ENCODE peak calls at places on chromosomes 5 and 9, in five cellular contexts. F is left cardiac atrium, R is hippocampal formation, C is neural progenitor cell, B is HTR-8/SVneo. Y is an unnamed sample.

GRCh38 chr5:135476615-135477493 is 24.7 kb upstream of the TIFAB start:
- DNase-seq in R (no peak), B (no peak), F (no peak), C (no peak), Y (no peak)

GRCh38 chr5:89956838-89957237 is 452.7 kb downstream of the CETN3 start:
- DNase-seq in C (no peak), B (no peak), F (no peak), R (no peak), Y (no peak)

GRCh38 chr5:172093559-172093958 is 87.1 kb upstream of the FBXW11 start:
- DNase-seq in F (no peak), B (no peak), R (no peak), C (no peak), Y (peak)

GRCh38 chr5:10649518-10650410 is 85.9 kb downstream of the ANKRD33B start:
- DNase-seq in F (no peak), C (no peak), B (no peak), R (no peak), Y (no peak)

GRCh38 chr9:107102011-107102410 is 181.1 kb upstream of the RAD23B start:
- DNase-seq in B (no peak), R (no peak), F (no peak), C (no peak), Y (no peak)

GRCh38 chr9:69097053-69097452 is 61.5 kb downstream of the FXN start:
- DNase-seq in F (no peak), B (peak), C (no peak), R (no peak), Y (no peak)

GRCh38 chr9:133558191-133559126 is 24.0 kb downstream of the ADAMTSL2 start:
- DNase-seq in F (peak), B (peak), R (no peak), C (peak), Y (no peak)

GRCh38 chr9:88197781-88198345 is 59.6 kb upstream of the SPATA31C2 start:
- DNase-seq in R (no peak), F (no peak), C (no peak), B (peak), Y (no peak)

GRCh38 chr9:22863736-22864135 is 417.1 kb downstream of the DMRTA1 start:
- DNase-seq in B (no peak), C (peak), R (no peak), F (no peak), Y (no peak)

GRCh38 chr9:5043381-5043780 is 58.3 kb downstream of the JAK2 start:
- DNase-seq in B (no peak), C (no peak), F (no peak), R (no peak), Y (no peak)

GRCh38 chr5:61132559-61132958 is 29.7 kb downstream of the SMIM15 start:
- DNase-seq in B (peak), R (no peak), C (peak), F (no peak), Y (no peak)

GRCh38 chr9:68416891-68417570 is 60.6 kb downstream of the PGM5 start:
- DNase-seq in F (no peak), R (no peak), C (peak), B (no peak), Y (no peak)

GRCh38 chr9:121883281-121884056 is 209.6 kb downstream of the TTLL11 start:
- DNase-seq in R (no peak), F (no peak), C (no peak), B (no peak), Y (no peak)

GRCh38 chr5:97004423-97005060 is 68.7 kb downstream of the LNPEP start:
- DNase-seq in C (no peak), R (no peak), F (no peak), B (no peak), Y (no peak)

GRCh38 chr9:87564111-87564510 is 66.4 kb downstream of the DAPK1 start:
- DNase-seq in B (no peak), F (no peak), R (no peak), C (no peak), Y (no peak)